ENCODE peak calls at places on chromosomes 7 and 10, in four cellular contexts. V is M059J, R is transverse colon, M is Panc1. W is an unnamed sample.

GRCh38 chr10:497289-497688 is 192.2 kb downstream of the DIP2C start:
- DNase-seq in V (no peak), R (no peak), M (no peak), W (no peak)

GRCh38 chr7:44772867-44773266 is 23.6 kb upstream of the PPIA start:
- DNase-seq in V (no peak), R (no peak), M (no peak), W (no peak)

GRCh38 chr7:137755438-137755837 is 91.3 kb downstream of the DGKI start:
- DNase-seq in V (no peak), R (no peak), M (no peak), W (no peak)

GRCh38 chr7:24049296-24049695 is 234.7 kb upstream of the NPY start:
- DNase-seq in V (peak), R (no peak), M (no peak), W (no peak)

GRCh38 chr10:73840403-73841301 is 29.3 kb upstream of the NDST2 start:
- DNase-seq in V (no peak), R (no peak), M (no peak), W (no peak)

GRCh38 chr7:36931892-36932291 is 207.6 kb upstream of the AOAH start:
- DNase-seq in V (no peak), R (no peak), M (no peak), W (no peak)

GRCh38 chr10:26832960-26833359 is 27.8 kb downstream of the ABI1 start:
- DNase-seq in V (no peak), R (no peak), M (no peak), W (no peak)

GRCh38 chr7:43220250-43220649 is 107.8 kb downstream of the HECW1 start:
- DNase-seq in V (peak), R (no peak), M (no peak), W (no peak)

GRCh38 chr7:3043544-3044395 is at the start of gene CARD11:
- DNase-seq in V (peak), R (peak), M (no peak), W (no peak)

GRCh38 chr7:158276414-158277218 is 311.0 kb downstream of the PTPRN2 start:
- DNase-seq in V (no peak), R (no peak), M (no peak), W (no peak)

W was measured in thyroid gland.